ENCODE peak calls at places on chromosomes 16 and 17, in four cellular contexts. Y is effector memory CD4-positive, alpha-beta T cell; A is colonic mucosa; G is mesenchymal stem cell. O is an unnamed sample. For H3K9me3 and H3K27me3, the result is how much of the 10 kb centered on the place peaks cover.

GRCh38 chr17:70329751-70330150 is 160.4 kb downstream of the KCNJ2 start:
- DNase-seq in G (no peak), Y (no peak), A (no peak), O (no peak)

GRCh38 chr17:40451420-40451819 is 8.2 kb downstream of the IGFBP4 start:
- DNase-seq in Y (no peak), G (peak), A (peak), O (peak)

GRCh38 chr17:55340171-55340570 is 75.4 kb downstream of the HLF start:
- DNase-seq in Y (no peak), G (no peak), A (no peak), O (no peak)

GRCh38 chr17:71821512-71821911 is 299.3 kb upstream of the SOX9 start:
- DNase-seq in G (no peak), Y (no peak), A (no peak), O (no peak)

GRCh38 chr17:864315-864714 is 82.2 kb downstream of the MRM3 start:
- DNase-seq in A (no peak), Y (no peak), G (no peak), O (no peak)

GRCh38 chr17:77307479-77308198 is 166.9 kb downstream of the SEC14L1 start:
- DNase-seq in G (peak), Y (no peak), A (no peak), O (no peak)

GRCh38 chr17:82095777-82096708 is 2.0 kb downstream of the FASN start:
- DNase-seq in A (no peak), Y (no peak), G (no peak), O (no peak)

GRCh38 chr17:16258916-16259315 is 41.9 kb downstream of the PIGL start:
- DNase-seq in Y (no peak), A (no peak), G (no peak), O (no peak)

GRCh38 chr17:74145756-74146155 is 57.7 kb upstream of the RPL38 start:
- DNase-seq in Y (no peak), G (no peak), A (no peak), O (no peak)

GRCh38 chr16:29815032-29815721 is 775 bp upstream of the PAGR1 start:
- DNase-seq in Y (no peak), A (peak), G (peak), O (peak)

GRCh38 chr16:28522792-28523191 is 16.0 kb downstream of the NUPR1 start:
- DNase-seq in A (no peak), Y (no peak), G (no peak), O (no peak)
- H3K9me3 ChIP-seq in A (under half), Y (under half), G (under half), O (under half)

DNA sequence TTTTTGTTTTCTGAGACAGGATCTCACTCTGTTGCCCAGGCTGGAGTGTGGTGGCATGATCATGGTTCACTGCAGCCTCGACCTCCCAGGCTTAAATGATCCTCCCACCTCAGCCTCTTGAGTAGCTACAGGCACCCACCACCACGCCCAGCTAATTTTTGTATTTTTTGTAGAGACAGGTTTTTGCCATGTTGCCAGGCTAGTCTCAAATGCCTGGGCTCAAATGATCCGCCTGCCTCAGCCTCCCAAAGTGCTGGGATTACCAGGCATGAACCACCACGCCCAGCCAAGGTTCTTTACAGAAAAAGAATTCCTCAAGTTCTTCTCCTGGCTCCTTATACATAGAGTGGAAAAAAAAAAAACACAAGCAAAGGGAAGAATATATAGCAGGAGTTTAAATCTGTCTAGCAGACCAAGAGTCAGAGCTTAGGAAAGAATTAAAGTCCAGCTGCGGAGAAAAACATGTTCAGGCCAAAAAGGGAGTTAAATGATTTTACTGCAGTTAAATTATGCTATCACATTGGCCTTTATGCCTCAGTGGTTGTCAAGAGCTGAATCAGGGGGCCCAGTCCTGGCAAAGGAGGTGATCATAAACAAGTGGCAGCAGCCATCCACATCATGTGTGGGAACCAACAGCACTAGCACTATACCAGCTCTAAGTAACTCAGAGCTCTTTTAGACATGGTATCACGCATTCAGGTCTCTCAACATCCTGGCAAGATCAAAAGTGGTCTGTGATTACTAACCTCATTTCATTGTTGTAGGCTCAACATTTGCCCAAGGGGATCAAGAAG is 39.3 kb downstream of the LIG3 start:
- DNase-seq in Y (no peak), G (no peak), A (no peak), O (no peak)
- H3K27me3 ChIP-seq in Y (under half), G (under half), A (under half), O (under half)

DNA sequence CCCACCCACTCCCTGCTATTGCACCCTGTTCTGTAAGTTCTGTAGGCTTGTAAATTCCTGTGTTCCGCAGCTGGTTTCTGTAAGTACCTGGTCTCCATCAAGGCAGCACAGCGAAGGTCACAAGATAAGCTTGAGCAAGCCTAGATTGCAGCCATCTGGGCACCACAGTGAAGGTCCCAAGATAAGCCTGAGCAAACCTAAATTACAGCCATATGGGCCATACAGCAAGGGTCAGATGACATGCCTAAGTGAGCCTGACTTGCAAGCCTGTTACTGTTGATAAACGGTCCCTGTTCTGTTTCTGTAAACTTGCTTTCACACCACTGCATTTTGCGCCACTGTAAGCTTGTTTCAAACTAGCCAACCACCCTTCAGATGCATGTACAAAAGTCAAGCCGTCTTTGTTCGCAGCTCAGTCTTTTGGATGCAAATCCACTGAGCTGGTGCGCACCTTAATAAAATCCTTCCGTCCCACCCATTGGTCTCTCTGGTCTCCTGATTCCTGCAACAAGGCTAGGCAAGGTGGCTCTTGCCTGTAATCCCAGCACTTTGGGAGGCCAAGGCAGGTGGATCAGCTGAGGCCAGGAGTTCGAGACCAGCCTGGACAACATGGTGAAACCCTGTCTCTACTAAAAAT is 42.6 kb upstream of the ATF7IP2 start:
- DNase-seq in Y (no peak), G (no peak), A (no peak), O (no peak)
- H3K9me3 ChIP-seq in Y (under half), G (under half), A (under half), O (under half)

DNA sequence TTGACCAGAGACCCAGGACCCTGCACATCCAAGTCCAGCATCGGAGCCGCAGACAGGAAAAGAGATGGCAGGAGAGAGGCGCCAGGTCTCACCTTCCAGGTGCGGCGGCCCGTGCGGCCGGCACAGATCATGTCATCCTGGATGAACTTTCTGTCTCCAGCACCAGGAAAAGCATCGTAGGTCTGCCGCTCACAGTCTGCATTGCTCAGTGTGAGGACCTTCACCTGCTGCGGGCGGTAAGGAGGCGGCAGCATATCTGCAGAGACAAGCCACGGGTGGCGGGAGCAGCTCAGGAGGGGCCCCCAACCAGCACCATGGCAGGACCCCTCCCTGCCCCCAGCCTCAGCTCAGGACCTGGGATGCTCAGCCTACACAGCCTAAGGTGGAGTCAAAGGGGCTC is 17.9 kb downstream of the TPSD1 start:
- DNase-seq in Y (no peak), G (no peak), A (no peak), O (no peak)
- H3K27me3 ChIP-seq in Y (under half), G (under half), A (under half), O (under half)

O was measured in MG63.